ENCODE peak calls at places on chromosome 20, in seven cellular contexts. V is GM12878, X is HCT116, L is HepG2, Y is SK-N-SH, C is H1, Q is K562. O is an unnamed sample. For H3K9me3, the result is how much of the 10 kb centered on the place peaks cover.

GRCh38 chr20:650954-651353 is 2.0 kb downstream of the SRXN1 start:
- DNase-seq in V (no peak), X (no peak), L (no peak), Y (no peak), C (no peak), Q (no peak), O (no peak)

GRCh38 chr20:2507464-2507863 is 1.3 kb downstream of the ZNF343 start:
- DNase-seq in V (no peak), X (no peak), L (no peak), Y (peak), C (no peak), Q (no peak), O (no peak)

GRCh38 chr20:6566821-6567220 is 200.7 kb upstream of the BMP2 start:
- DNase-seq in V (no peak), X (no peak), L (no peak), Y (no peak), C (no peak), Q (no peak), O (no peak)

GRCh38 chr20:15446373-15446772 is 1109.0 kb upstream of the FLRT3 start:
- DNase-seq in V (no peak), X (no peak), L (no peak), Y (no peak), C (no peak), Q (no peak), O (no peak)

GRCh38 chr20:61251529-61252393 is at the start of gene CDH4:
- DNase-seq in V (no peak), X (no peak), L (no peak), Y (peak), C (no peak), Q (no peak), O (no peak)

GRCh38 chr20:53695797-53696527 is 102.3 kb upstream of the ZNF217 start:
- DNase-seq in V (no peak), X (no peak), L (no peak), Y (peak), C (no peak), Q (no peak), O (no peak)

GRCh38 chr20:38113401-38114325 is 51.4 kb downstream of the TGM2 start:
- DNase-seq in V (no peak), X (peak), L (peak), Y (no peak), C (peak), Q (peak), O (no peak)

GRCh38 chr20:34240698-34241615 is at the start of gene ASIP:
- DNase-seq in V (no peak), X (no peak), L (no peak), Y (no peak), C (no peak), Q (no peak), O (no peak)

GRCh38 chr20:48875914-48876240 is 45.6 kb upstream of the ARFGEF2 start:
- DNase-seq in V (no peak), X (no peak), L (no peak), Y (no peak), C (no peak), Q (peak), O (no peak)

GRCh38 chr20:17381701-17382100 is 149.5 kb downstream of the BFSP1 start:
- DNase-seq in V (no peak), X (no peak), L (no peak), Y (no peak), C (no peak), Q (no peak), O (no peak)

GRCh38 chr20:219290-220115 is 7.6 kb upstream of the DEFB129 start:
- DNase-seq in V (no peak), X (peak), L (peak), Y (peak), C (no peak), Q (no peak), O (peak)

GRCh38 chr20:4246428-4246827 is 231.1 kb upstream of the RNF24 start:
- DNase-seq in V (no peak), X (no peak), L (no peak), Y (no peak), C (no peak), Q (no peak), O (no peak)

GRCh38 chr20:8032499-8032898 is 12.9 kb upstream of the TMX4 start:
- DNase-seq in V (no peak), X (no peak), L (no peak), Y (no peak), C (no peak), Q (no peak), O (no peak)

GRCh38 chr20:60361761-60362410 is 403.7 kb downstream of the CDH26 start:
- DNase-seq in V (no peak), X (no peak), L (no peak), Y (no peak), C (no peak), Q (no peak), O (no peak)

GRCh38 chr20:32534661-32535240 is 50.4 kb downstream of the NOL4L start:
- DNase-seq in V (no peak), X (no peak), L (no peak), Y (no peak), C (no peak), Q (no peak), O (no peak)

GRCh38 chr20:45318948-45319347 is 10.8 kb upstream of the MATN4 start:
- DNase-seq in V (no peak), X (no peak), L (no peak), Y (no peak), C (no peak), Q (no peak), O (no peak)

GRCh38 chr20:45316150-45317080 is 8.3 kb upstream of the MATN4 start:
- DNase-seq in V (no peak), X (no peak), L (no peak), Y (no peak), C (no peak), Q (no peak), O (no peak)

GRCh38 chr20:45318386-45318939 is 10.4 kb upstream of the MATN4 start:
- DNase-seq in V (no peak), X (no peak), L (no peak), Y (no peak), C (no peak), Q (no peak), O (no peak)

GRCh38 chr20:45315672-45316071 is 7.6 kb upstream of the MATN4 start:
- DNase-seq in V (no peak), X (no peak), L (no peak), Y (no peak), C (no peak), Q (no peak), O (no peak)

GRCh38 chr20:45317826-45318225 is 9.7 kb upstream of the MATN4 start:
- DNase-seq in V (no peak), X (no peak), L (no peak), Y (no peak), C (no peak), Q (no peak), O (no peak)
- TF ChIP-seq SIN3A in V (no peak), X (no peak), L (no peak), Y (no peak), C (no peak), Q (no peak), O (no peak)

DNA sequence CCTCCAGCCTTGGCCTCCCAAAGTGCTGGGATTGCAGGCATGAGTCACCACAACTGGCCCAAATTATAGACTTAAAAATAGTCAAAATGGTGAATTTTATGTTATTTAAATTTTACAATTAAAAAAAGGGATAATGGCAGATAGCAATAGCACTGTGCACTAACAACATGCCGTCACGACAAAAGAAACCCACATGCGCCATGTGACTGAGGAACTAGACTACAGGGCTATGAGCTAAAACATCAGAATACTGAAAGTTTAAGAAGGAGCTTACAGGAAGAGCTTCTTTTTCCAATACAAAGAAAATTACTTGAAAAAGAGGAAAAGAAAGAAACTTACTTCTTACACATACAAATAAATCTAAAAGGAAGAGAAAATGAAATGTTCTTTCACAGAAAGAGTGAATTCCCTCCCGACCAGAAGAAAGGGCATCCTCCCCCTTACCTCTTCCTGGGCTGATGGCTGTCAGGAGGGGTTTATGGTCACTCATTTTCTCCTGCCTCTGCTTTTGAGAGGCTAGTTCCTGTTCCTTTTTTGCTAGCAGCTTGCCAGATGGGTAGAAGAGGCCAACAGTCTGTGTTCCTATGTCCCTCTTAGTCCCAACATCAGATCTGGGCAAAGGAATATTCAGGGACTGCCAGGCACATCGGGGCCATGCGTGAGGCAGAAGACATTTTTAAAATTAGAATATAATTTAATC is 54.5 kb downstream of the DZANK1 start:
- DNase-seq in V (peak), X (no peak), L (no peak), Y (no peak), C (no peak), Q (no peak), O (no peak)
- H3K4me3 ChIP-seq in V (peak), X (no peak), L (no peak), Y (no peak), C (peak), Q (no peak), O (no peak)

GRCh38 chr20:31237763-31238162 is 19.7 kb upstream of the DEFB115 start:
- DNase-seq in V (no peak), X (no peak), L (no peak), Y (no peak), C (no peak), Q (no peak), O (no peak)
- H3K9me3 ChIP-seq in V (under half), X (half or more), L (half or more), Y (under half), C (under half), Q (under half), O (under half)

DNA sequence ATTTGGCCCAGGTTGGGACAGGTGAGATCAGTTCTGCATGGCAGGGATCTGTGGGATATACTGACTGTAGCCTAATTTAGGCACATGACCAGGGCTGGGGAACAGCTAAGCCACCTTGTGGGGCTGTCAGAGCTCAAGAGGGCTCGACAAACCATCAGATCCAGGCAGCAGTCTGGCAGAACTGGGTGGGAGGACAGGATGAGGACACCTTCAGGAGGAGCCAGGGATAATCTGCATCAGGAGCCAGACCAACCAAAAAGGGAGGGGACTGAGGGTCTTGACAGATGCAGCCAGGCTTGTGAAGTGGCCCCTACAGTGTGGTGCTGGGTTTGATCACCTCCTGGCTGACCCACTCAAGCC is 123.4 kb downstream of the MAFB start:
- DNase-seq in V (no peak), X (no peak), L (no peak), Y (no peak), C (no peak), Q (no peak), O (no peak)
- TF ChIP-seq SIN3A in V (no peak), X (no peak), L (no peak), Y (no peak), C (no peak), Q (no peak), O (no peak)

DNA sequence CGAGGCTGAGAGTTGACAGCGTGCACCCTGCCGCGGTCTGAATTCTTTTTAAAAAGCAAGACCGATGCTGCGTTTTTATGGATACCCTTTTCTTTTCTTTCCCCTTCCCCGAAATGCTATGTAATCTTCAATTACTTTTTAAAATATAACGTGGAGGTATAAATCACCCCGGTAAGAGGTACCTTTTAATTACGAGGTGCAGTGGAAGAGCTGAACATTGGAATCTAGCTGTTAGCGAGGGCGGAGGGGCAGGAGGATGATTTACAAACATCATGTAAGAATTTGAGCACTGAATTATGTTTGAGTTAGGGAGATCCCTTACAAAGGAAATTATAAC is 1.2 kb downstream of the EYA2 start:
- DNase-seq in V (no peak), X (no peak), L (no peak), Y (no peak), C (no peak), Q (no peak), O (no peak)
- H3K4me3 ChIP-seq in V (no peak), X (no peak), L (no peak), Y (no peak), C (peak), Q (no peak), O (no peak)

GRCh38 chr20:41559658-41560057 is 58.5 kb downstream of the CHD6 start:
- DNase-seq in V (no peak), X (no peak), L (no peak), Y (no peak), C (no peak), Q (no peak), O (no peak)
- H3K9me3 ChIP-seq in V (under half), X (under half), L (under half), Y (under half), C (under half), Q (under half), O (under half)

GRCh38 chr20:58634818-58635665 is 16.0 kb upstream of the STX16 start:
- DNase-seq in V (no peak), X (no peak), L (no peak), Y (no peak), C (no peak), Q (peak), O (no peak)
- TF ChIP-seq SIN3A in V (no peak), X (no peak), L (no peak), Y (no peak), C (no peak), Q (no peak), O (no peak)

GRCh38 chr20:45860573-45861011 is 3.2 kb downstream of the ZSWIM3 start:
- DNase-seq in V (no peak), X (no peak), L (no peak), Y (no peak), C (no peak), Q (no peak), O (no peak)
- H3K4me3 ChIP-seq in V (no peak), X (no peak), L (no peak), Y (no peak), C (no peak), Q (no peak), O (no peak)

GRCh38 chr20:56014998-56015397 is 9.7 kb upstream of the CBLN4 start:
- DNase-seq in V (no peak), X (no peak), L (no peak), Y (no peak), C (no peak), Q (no peak), O (no peak)
- H3K9me3 ChIP-seq in V (under half), X (under half), L (half or more), Y (under half), C (half or more), Q (under half), O (under half)